ENCODE peak calls at places on chromosomes 4 and X, in four cellular contexts. A is SK-N-SH treated with all-trans-retinoic acid at 6 μM for 48 hours; I is activated naive CD4-positive, alpha-beta T cell treated with anti-CD3 and anti-CD28 coated beads, Interleukin-2, amount 50 U/mL, for 72 hours; L is stimulated activated naive B cell treated with anti-CD40 and anti-IgM and Interleukin-4, amounts not matched to agents 10 μg/mL and 1 μg/mL and 100 μg/mL, for 72 hours. D is an unnamed sample.

GRCh38 chrX:121562616-121563015 is 515.2 kb downstream of the GLUD2 start:
- ATAC-seq in A (no peak), I (no peak), L (no peak), D (no peak)

GRCh38 chrX:50635162-50635561 is 164.5 kb upstream of the DGKK start:
- ATAC-seq in A (no peak), I (no peak), L (no peak), D (no peak)

GRCh38 chrX:123860506-123860840 is 620 bp downstream of the XIAP start:
- ATAC-seq in A (peak), I (peak), L (peak), D (peak)

GRCh38 chr4:188214861-188215260 is 75.6 kb downstream of the TRIML1 start:
- ATAC-seq in A (no peak), I (no peak), L (no peak), D (no peak)

GRCh38 chrX:130772313-130773140 is 130.5 kb downstream of the ENOX2 start:
- ATAC-seq in A (peak), I (peak), L (no peak), D (peak)

GRCh38 chrX:12770440-12770839 is 20.8 kb upstream of the PRPS2 start:
- ATAC-seq in A (peak), I (no peak), L (peak), D (no peak)

GRCh38 chr4:157634057-157634456 is 413.5 kb downstream of the GRIA2 start:
- ATAC-seq in A (no peak), I (no peak), L (no peak), D (no peak)

GRCh38 chr4:138181288-138181687 is 60.9 kb downstream of the SLC7A11 start:
- ATAC-seq in A (no peak), I (no peak), L (no peak), D (no peak)

GRCh38 chr4:184288451-184289178 is 70.9 kb upstream of the ENPP6 start:
- ATAC-seq in A (no peak), I (peak), L (peak), D (peak)

GRCh38 chr4:81085291-81085690 is 54.8 kb downstream of the BMP3 start:
- ATAC-seq in A (no peak), I (no peak), L (no peak), D (no peak)

GRCh38 chr4:149113804-149114430 is 671.7 kb upstream of the NR3C2 start:
- ATAC-seq in A (peak), I (no peak), L (no peak), D (no peak)

GRCh38 chr4:185210102-185210981 is 944 bp downstream of the SNX25 start:
- ATAC-seq in A (peak), I (peak), L (peak), D (peak)

GRCh38 chrX:137566746-137567473 is 983 bp downstream of the ZIC3 start:
- ATAC-seq in A (no peak), I (peak), L (no peak), D (no peak)

GRCh38 chr4:165583341-165583740 is 204.5 kb downstream of the CPE start:
- ATAC-seq in A (no peak), I (no peak), L (no peak), D (no peak)

GRCh38 chrX:123833387-123833786 is 26.5 kb upstream of the XIAP start:
- ATAC-seq in A (peak), I (peak), L (peak), D (peak)

D was measured in activated T-helper 17 cell treated with anti-CD3 and anti-CD28 coated beads, Interleukin-2, amount 50 U/mL, for 72 hours.